ENCODE peak calls at places on chromosomes 12 and 14, in eight cellular contexts. Q, H, L, Z, O, J, T and E are unnamed samples.

GRCh38 chr12:93108958-93109357 is 179.9 kb upstream of the EEA1 start:
- DNase-seq in Q (no peak), H (no peak), L (no peak), Z (no peak), O (peak), J (no peak), T (no peak), E (no peak)

GRCh38 chr12:132189378-132190011 is 45.2 kb downstream of the NOC4L start:
- DNase-seq in Q (peak), H (peak), L (peak), Z (peak), O (peak), J (peak), T (peak), E (peak)

GRCh38 chr12:85016423-85016822 is 19.7 kb downstream of the TSPAN19 start:
- DNase-seq in Q (no peak), H (peak), L (peak), Z (peak), O (peak), J (no peak), T (no peak), E (no peak)

GRCh38 chr12:118397693-118398440 is 21.5 kb downstream of the SUDS3 start:
- DNase-seq in Q (no peak), H (no peak), L (no peak), Z (no peak), O (no peak), J (no peak), T (no peak), E (no peak)

GRCh38 chr12:54306925-54307731 is 6.3 kb upstream of the NFE2 start:
- DNase-seq in Q (no peak), H (peak), L (peak), Z (peak), O (no peak), J (peak), T (peak), E (no peak)

GRCh38 chr14:92586001-92586947 is 72.7 kb downstream of the RIN3 start:
- DNase-seq in Q (no peak), H (peak), L (peak), Z (no peak), O (peak), J (no peak), T (peak), E (peak)

GRCh38 chr14:38107216-38107631 is 100.5 kb upstream of the SSTR1 start:
- DNase-seq in Q (no peak), H (no peak), L (no peak), Z (no peak), O (no peak), J (no peak), T (no peak), E (no peak)

GRCh38 chr14:62696261-62696968 is 348.8 kb downstream of the KCNH5 start:
- DNase-seq in Q (peak), H (no peak), L (no peak), Z (no peak), O (no peak), J (no peak), T (no peak), E (no peak)

GRCh38 chr14:74610866-74611671 is 968 bp downstream of the LTBP2 start:
- DNase-seq in Q (peak), H (peak), L (peak), Z (no peak), O (peak), J (peak), T (no peak), E (no peak)

GRCh38 chr14:89417111-89417468 is at the start of gene FOXN3:
- DNase-seq in Q (peak), H (peak), L (peak), Z (peak), O (peak), J (peak), T (peak), E (peak)

GRCh38 chr14:89417469-89418225 is 614 bp upstream of the FOXN3 start:
- DNase-seq in Q (peak), H (peak), L (peak), Z (peak), O (peak), J (peak), T (peak), E (peak)

GRCh38 chr14:89419973-89420482 is 3.0 kb upstream of the FOXN3 start:
- DNase-seq in Q (no peak), H (no peak), L (no peak), Z (no peak), O (no peak), J (no peak), T (no peak), E (no peak)

GRCh38 chr14:89418976-89419375 is 1.9 kb upstream of the FOXN3 start:
- DNase-seq in Q (no peak), H (no peak), L (no peak), Z (no peak), O (no peak), J (no peak), T (no peak), E (no peak)

DNA sequence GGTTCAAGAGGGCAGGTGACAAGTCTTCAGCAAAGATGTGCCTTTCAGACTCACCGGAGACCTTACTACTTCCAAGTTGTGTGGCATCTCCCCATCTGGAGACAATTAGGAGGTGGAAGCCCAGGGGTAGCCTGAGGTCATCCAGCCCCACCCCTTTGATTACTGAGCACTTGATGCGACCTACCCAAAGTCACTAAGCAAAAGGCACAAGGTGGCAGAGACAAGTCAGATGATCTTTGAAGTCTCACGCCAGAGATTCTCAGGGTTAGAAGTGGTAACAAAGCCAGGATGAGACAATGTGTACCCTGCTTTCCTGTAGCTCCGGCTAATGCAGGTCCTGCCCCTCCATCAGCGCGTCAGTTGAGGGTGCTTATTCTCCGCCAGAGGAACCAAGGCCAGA is 1.4 kb upstream of the FOXN3 start:
- DNase-seq in Q (no peak), H (no peak), L (peak), Z (no peak), O (no peak), J (no peak), T (peak), E (no peak)
- H3K4me3 ChIP-seq in Q (peak), H (no peak), L (no peak), Z (no peak), O (no peak), J (no peak), T (peak), E (peak)

GRCh38 chr12:26158078-26158764 is 33.4 kb upstream of the BHLHE41 start:
- DNase-seq in Q (no peak), H (no peak), L (no peak), Z (no peak), O (no peak), J (no peak), T (no peak), E (peak)
- TF ChIP-seq CTCF in Q (no peak), H (no peak), L (no peak), Z (no peak), O (no peak), J (no peak), T (no peak), E (peak)

GRCh38 chr14:77364146-77364545 is 12.7 kb downstream of the TMED8 start:
- DNase-seq in Q (no peak), H (no peak), L (no peak), Z (no peak), O (no peak), J (no peak), T (no peak), E (no peak)
- H3K4me3 ChIP-seq in Q (no peak), H (no peak), L (no peak), Z (no peak), O (no peak), J (no peak), T (no peak), E (no peak)

DNA sequence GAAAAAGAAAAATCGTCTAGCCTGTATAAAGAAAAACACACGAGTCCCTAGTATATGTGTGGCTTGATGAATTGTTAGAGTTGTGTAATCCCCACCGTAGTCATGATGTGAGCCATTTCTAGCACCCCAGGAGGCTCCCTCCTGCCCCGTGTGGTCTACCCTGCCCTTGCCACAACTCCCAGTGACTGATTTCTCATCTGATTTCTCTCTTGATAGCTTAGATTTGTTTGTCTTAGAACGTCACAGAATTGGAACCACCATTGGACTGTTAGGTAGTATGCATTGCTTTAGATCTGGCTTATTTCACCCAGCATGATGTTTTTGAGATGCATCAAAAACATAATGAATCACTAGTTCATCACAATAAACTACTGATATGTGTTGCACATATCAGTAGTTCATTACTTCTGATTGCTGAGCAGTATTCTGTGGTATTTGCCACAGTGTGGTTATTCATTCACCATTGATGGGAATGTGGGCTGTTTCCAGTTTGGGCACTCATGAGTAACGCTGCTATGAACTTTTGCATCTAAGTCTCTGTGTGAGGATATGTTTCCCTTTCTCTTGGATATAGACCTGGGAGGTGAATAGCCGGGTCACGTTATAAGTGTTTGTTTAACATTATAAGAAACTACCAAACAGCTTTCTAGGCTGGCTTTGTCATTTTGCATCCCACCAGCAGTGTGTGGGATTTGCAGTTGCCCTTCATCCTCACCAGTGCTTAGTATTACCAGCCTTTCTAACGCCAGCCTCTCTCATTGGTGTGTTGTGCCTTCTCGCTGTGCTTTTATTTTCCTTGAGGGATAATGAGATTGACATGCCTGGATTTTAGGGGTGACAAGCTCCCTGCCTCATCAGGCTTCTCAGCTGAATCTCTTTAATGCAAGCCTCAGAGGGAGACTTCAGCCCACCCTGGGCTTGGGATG is 31.9 kb upstream of the NCOR2 start:
- DNase-seq in Q (no peak), H (peak), L (peak), Z (no peak), O (peak), J (no peak), T (no peak), E (no peak)
- TF ChIP-seq CTCF in Q (no peak), H (peak), L (peak), Z (no peak), O (peak), J (no peak), T (no peak), E (no peak)

GRCh38 chr14:28661171-28661772 is 105.3 kb upstream of the FOXG1 start:
- DNase-seq in Q (peak), H (peak), L (peak), Z (no peak), O (peak), J (no peak), T (no peak), E (no peak)
- H3K4me3 ChIP-seq in Q (no peak), H (no peak), L (no peak), Z (no peak), O (no peak), J (no peak), T (no peak), E (no peak)

GRCh38 chr12:105100998-105101397 is 6.5 kb upstream of the WASHC4 start:
- DNase-seq in Q (no peak), H (peak), L (peak), Z (no peak), O (no peak), J (no peak), T (no peak), E (no peak)
- TF ChIP-seq CTCF in Q (peak), H (no peak), L (no peak), Z (peak), O (no peak), J (no peak), T (no peak), E (no peak)

DNA sequence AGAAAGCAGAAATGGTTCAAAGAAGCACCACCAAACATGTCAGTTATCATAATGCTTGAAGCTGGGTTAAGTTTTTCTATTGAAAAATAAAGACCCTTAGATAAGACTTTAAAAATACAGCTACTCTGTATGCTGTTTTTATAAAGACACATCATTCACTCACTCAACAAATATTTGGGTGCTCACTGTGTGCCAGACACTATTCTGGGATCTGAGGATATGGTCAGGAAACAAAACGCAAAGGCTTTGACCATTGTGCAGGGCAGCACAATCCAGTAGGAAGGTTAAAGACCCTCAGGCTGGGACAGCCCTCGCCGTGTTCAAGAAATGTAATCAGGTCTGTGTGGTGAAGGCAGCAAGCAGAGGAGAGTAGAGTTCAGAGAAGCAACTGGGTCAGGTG is 38.0 kb upstream of the DPY19L2 start:
- DNase-seq in Q (no peak), H (no peak), L (no peak), Z (no peak), O (no peak), J (no peak), T (no peak), E (no peak)
- H3K4me3 ChIP-seq in Q (no peak), H (no peak), L (no peak), Z (no peak), O (no peak), J (no peak), T (no peak), E (no peak)

DNA sequence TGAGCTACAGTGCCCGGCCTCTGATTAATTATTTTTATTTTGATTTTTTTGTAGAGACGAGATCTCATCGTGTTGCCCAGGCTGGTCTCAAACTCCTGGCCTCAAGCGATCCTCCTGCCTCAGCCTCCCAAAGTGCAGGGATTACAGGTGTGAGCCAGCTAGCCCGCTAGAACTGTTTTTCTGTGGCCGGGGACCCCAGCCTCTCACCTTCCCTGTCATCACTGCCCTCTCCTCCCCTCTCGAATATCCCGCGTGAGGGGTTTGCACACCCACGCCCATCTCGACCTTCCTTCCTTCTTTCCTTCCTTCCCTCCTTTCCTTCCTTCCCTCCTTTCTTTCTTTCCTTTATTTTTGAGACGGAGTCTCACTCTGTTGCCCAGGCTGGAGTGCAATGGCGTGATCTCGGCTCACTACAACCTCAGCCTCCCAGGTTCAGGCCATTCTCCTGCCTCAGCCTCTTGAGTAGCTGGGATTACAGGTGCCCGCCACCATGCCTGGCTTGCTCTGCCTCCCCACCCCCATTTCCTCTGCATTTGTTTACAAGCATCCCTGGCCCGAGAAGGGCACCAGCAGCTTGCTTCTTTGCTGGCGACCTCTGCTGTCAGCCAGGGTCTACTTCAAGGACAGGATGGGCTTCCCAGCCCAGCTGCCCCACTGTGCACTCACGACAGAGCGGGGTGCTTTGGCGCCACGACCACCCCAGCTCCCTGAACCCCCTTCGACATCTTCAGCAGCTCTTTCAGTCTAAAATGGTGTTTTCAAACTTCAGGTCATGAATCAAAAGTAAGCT is 4.3 kb upstream of the TRAF3 start:
- DNase-seq in Q (peak), H (peak), L (no peak), Z (no peak), O (no peak), J (no peak), T (no peak), E (no peak)
- TF ChIP-seq CTCF in Q (peak), H (no peak), L (no peak), Z (peak), O (no peak), J (no peak), T (no peak), E (peak)

GRCh38 chr14:34987180-34987579 is 4.4 kb downstream of the SRP54 start:
- DNase-seq in Q (no peak), H (no peak), L (no peak), Z (no peak), O (no peak), J (no peak), T (no peak), E (no peak)

GRCh38 chr14:34981743-34982420 is 910 bp upstream of the SRP54 start:
- DNase-seq in Q (peak), H (no peak), L (no peak), Z (peak), O (no peak), J (no peak), T (peak), E (no peak)

GRCh38 chr14:34983148-34983760 is 462 bp downstream of the SRP54 start:
- DNase-seq in Q (no peak), H (peak), L (no peak), Z (no peak), O (no peak), J (no peak), T (no peak), E (no peak)

GRCh38 chr14:34982421-34983147 is at the start of gene SRP54:
- DNase-seq in Q (peak), H (peak), L (peak), Z (peak), O (peak), J (peak), T (peak), E (peak)

GRCh38 chr14:34985740-34986139 is 2.9 kb downstream of the SRP54 start:
- DNase-seq in Q (no peak), H (no peak), L (no peak), Z (no peak), O (no peak), J (no peak), T (no peak), E (no peak)
- H3K4me3 ChIP-seq in Q (no peak), H (no peak), L (no peak), Z (no peak), O (no peak), J (no peak), T (no peak), E (no peak)